ENCODE peak calls at places on chromosomes 7 and 10, in nine cellular contexts. R is psoas muscle, O is neural crest cell, B is upper lobe of right lung, I is heart right ventricle, K is heart left ventricle, S is astrocyte of the spinal cord, E is fibroblast of villous mesenchyme, U is coronary artery. X is an unnamed sample.
A peak's percentile ranks its signal among the peaks of the same experiment; 100 is the strongest.

GRCh38 chr7:153943428-153944370 is 108.5 kb upstream of the DPP6 start:
- DNase-seq in R (no peak), O (no peak), B (no peak), I (no peak), K (no peak), S (no peak), E (no peak), U (no peak), X (peak; percentile 62)

GRCh38 chr7:116222501-116222900 is 12.2 kb downstream of the TES start:
- DNase-seq in R (no peak), O (no peak), B (no peak), I (no peak), K (no peak), S (no peak), E (peak; percentile 46), U (no peak), X (no peak)

GRCh38 chr7:104267701-104268368 is 60.0 kb upstream of the ORC5 start:
- DNase-seq in R (no peak), O (no peak), B (no peak), I (no peak), K (no peak), S (peak; percentile 27), E (peak; percentile 27), U (no peak), X (no peak)

GRCh38 chr10:63346015-63346441 is 119.7 kb downstream of the JMJD1C start:
- DNase-seq in R (no peak), O (no peak), B (no peak), I (no peak), K (no peak), S (peak; percentile 24), E (peak; percentile 28), U (no peak), X (no peak)

GRCh38 chr7:43585521-43585920 is 2.6 kb downstream of the STK17A start:
- DNase-seq in R (no peak), O (no peak), B (no peak), I (no peak), K (no peak), S (peak; percentile 70), E (peak; percentile 78), U (no peak), X (no peak)

GRCh38 chr7:29921404-29922010 is 68.1 kb downstream of the SCRN1 start:
- DNase-seq in R (no peak), O (peak; percentile 54), B (no peak), I (peak; percentile 51), K (peak; percentile 42), S (peak; percentile 70), E (peak; percentile 61), U (no peak), X (peak; percentile 87)

GRCh38 chr10:106716375-106716774 is 448.1 kb downstream of the SORCS1 start:
- DNase-seq in R (no peak), O (no peak), B (no peak), I (no peak), K (no peak), S (no peak), E (no peak), U (no peak), X (no peak)

GRCh38 chr10:115706482-115707076 is 566.4 kb downstream of the GFRA1 start:
- DNase-seq in R (no peak), O (peak; percentile 4), B (no peak), I (no peak), K (no peak), S (peak; percentile 52), E (peak; percentile 34), U (no peak), X (no peak)

GRCh38 chr7:25075459-25075858 is 49.6 kb downstream of the CYCS start:
- DNase-seq in R (no peak), O (no peak), B (no peak), I (no peak), K (no peak), S (no peak), E (no peak), U (no peak), X (no peak)

GRCh38 chr7:30206942-30207341 is 72.2 kb downstream of the MTURN start:
- DNase-seq in R (no peak), O (no peak), B (no peak), I (no peak), K (no peak), S (no peak), E (no peak), U (no peak), X (no peak)

GRCh38 chr7:110762514-110762913 is 328.4 kb upstream of the LRRN3 start:
- DNase-seq in R (no peak), O (no peak), B (no peak), I (no peak), K (no peak), S (peak; percentile 25), E (peak; percentile 4), U (no peak), X (no peak)

GRCh38 chr10:101631821-101632475 is 43.8 kb downstream of the DPCD start:
- DNase-seq in R (no peak), O (no peak), B (no peak), I (no peak), K (no peak), S (no peak), E (peak; percentile 20), U (no peak), X (peak; percentile 18)

GRCh38 chr7:135808206-135808605 is 59.6 kb upstream of the FAM180A start:
- DNase-seq in R (peak; percentile 74), O (no peak), B (no peak), I (no peak), K (no peak), S (no peak), E (no peak), U (no peak), X (no peak)

GRCh38 chr7:32930378-32930777 is 26.9 kb upstream of the FKBP9 start:
- DNase-seq in R (no peak), O (no peak), B (no peak), I (no peak), K (no peak), S (no peak), E (no peak), U (no peak), X (no peak)

GRCh38 chr7:1944619-1945210 is 274.6 kb downstream of the ELFN1 start:
- DNase-seq in R (peak; percentile 48), O (no peak), B (no peak), I (no peak), K (peak; percentile 21), S (no peak), E (no peak), U (no peak), X (no peak)

GRCh38 chr10:121681982-121682687 is 83.9 kb upstream of the FGFR2 start:
- DNase-seq in R (no peak), O (no peak), B (no peak), I (peak; percentile 16), K (no peak), S (peak; percentile 2), E (no peak), U (no peak), X (no peak)

GRCh38 chr7:40015790-40016296 is 65.8 kb downstream of the CDK13 start:
- DNase-seq in R (no peak), O (no peak), B (no peak), I (no peak), K (no peak), S (peak; percentile 60), E (peak; percentile 34), U (no peak), X (no peak)
- TF ChIP-seq CTCF in R (no peak), O (no peak), B (no peak), I (no peak), K (no peak), S (no peak), E (no peak), U (no peak), X (no peak)

GRCh38 chr10:69123747-69124557 is at the start of gene VPS26A:
- DNase-seq in R (peak; percentile 100), O (peak; percentile 98), B (peak; percentile 100), I (peak; percentile 99), K (peak; percentile 99), S (peak; percentile 99), E (peak; percentile 99), U (peak; percentile 99), X (peak; percentile 100)

GRCh38 chr10:69125554-69125953 is 1.6 kb downstream of the VPS26A start:
- DNase-seq in R (no peak), O (no peak), B (no peak), I (no peak), K (no peak), S (no peak), E (no peak), U (no peak), X (no peak)

GRCh38 chr10:69119896-69120295 is 4.1 kb upstream of the VPS26A start:
- DNase-seq in R (no peak), O (no peak), B (no peak), I (no peak), K (no peak), S (no peak), E (peak; percentile 11), U (no peak), X (no peak)

GRCh38 chr10:69124558-69125121 is 662 bp downstream of the VPS26A start:
- DNase-seq in R (peak; percentile 55), O (peak; percentile 12), B (peak; percentile 68), I (peak; percentile 40), K (peak; percentile 63), S (peak; percentile 54), E (peak; percentile 73), U (peak; percentile 77), X (peak; percentile 75)

GRCh38 chr10:69123306-69123746 is 652 bp upstream of the VPS26A start:
- DNase-seq in R (no peak), O (no peak), B (no peak), I (no peak), K (no peak), S (no peak), E (peak; percentile 74), U (no peak), X (no peak)
- TF ChIP-seq CTCF in R (peak; percentile 23), O (no peak), B (peak; percentile 42), I (no peak), K (no peak), S (peak; percentile 48), E (no peak), U (no peak), X (peak; percentile 63)

DNA sequence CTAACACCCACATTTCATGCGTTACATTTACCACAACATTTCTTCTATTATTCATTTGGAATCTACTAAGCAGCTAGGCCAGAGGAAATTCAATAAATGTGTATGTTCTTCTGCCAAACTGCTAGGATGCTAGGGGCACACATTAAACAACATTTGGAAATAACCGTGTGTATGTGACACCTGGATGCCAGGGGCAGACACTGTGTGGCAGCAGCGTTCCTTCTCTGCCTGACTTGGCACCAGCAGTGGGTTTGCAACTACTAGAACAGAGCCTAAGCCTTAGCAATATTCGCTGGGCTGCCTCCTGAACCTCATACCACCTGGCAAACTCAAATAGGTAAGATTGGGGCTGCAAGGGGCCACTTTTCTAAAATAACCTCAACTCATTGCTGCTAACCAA is 182.1 kb downstream of the CHCHD3 start:
- DNase-seq in R (no peak), O (no peak), B (no peak), I (no peak), K (no peak), S (no peak), E (no peak), U (no peak), X (no peak)
- TF ChIP-seq CTCF in R (no peak), O (no peak), B (no peak), I (no peak), K (no peak), S (peak; percentile 12), E (peak; percentile 26), U (no peak), X (peak; percentile 16)

DNA sequence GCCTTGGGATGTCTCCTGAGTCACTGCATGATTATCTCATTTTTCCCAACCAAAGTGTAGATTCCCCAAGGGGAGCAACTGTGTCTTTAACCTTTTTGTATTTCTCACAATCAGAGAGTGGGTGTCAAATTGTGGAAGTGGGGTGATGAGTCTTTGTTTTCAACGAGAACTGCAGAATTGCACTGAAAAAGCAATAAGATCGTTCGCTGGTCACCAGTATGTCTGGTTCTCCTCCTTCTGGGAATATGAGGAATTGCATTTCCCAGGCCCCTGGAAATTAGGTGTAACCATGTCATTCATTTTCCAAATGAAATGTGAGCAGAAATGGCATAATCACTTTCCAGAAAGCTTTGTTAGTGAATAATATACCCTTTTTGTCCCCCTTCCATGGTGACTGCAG is 326.9 kb downstream of the GPAM start:
- DNase-seq in R (no peak), O (no peak), B (no peak), I (no peak), K (no peak), S (no peak), E (no peak), U (no peak), X (no peak)
- TF ChIP-seq CTCF in R (peak; percentile 10), O (peak; percentile 29), B (peak; percentile 16), I (peak; percentile 9), K (no peak), S (peak; percentile 32), E (no peak), U (no peak), X (peak; percentile 75)